ENCODE peak calls at places on chromosomes 4 and X, in six cellular contexts. One of them, this sample, is unnamed.

GRCh38 chrX:149504226-149504914 is 736 bp downstream of the IDS start:
- DNase-seq in HCT116: no peak
- DNase-seq in OCI-LY7: peak; percentile 85
- DNase-seq in ovary: peak; percentile 38
- DNase-seq in stomach: no peak
- DNase-seq in body of pancreas: no peak
- DNase-seq in this sample: peak; percentile 20

GRCh38 chr4:97073194-97073593 is 1070.1 kb downstream of the STPG2 start:
- DNase-seq in HCT116: no peak
- DNase-seq in OCI-LY7: no peak
- DNase-seq in ovary: no peak
- DNase-seq in stomach: no peak
- DNase-seq in body of pancreas: no peak
- DNase-seq in this sample: no peak

GRCh38 chr4:65046496-65047101 is 623.7 kb downstream of the EPHA5 start:
- DNase-seq in HCT116: no peak
- DNase-seq in OCI-LY7: no peak
- DNase-seq in ovary: no peak
- DNase-seq in stomach: no peak
- DNase-seq in body of pancreas: peak; percentile 5
- DNase-seq in this sample: peak; percentile 16

GRCh38 chrX:86946569-86946968 is 571.0 kb upstream of the KLHL4 start:
- DNase-seq in HCT116: no peak
- DNase-seq in OCI-LY7: peak; percentile 33
- DNase-seq in ovary: no peak
- DNase-seq in stomach: no peak
- DNase-seq in body of pancreas: peak; percentile 14
- DNase-seq in this sample: peak; percentile 65

GRCh38 chrX:72372735-72373134 is 67.0 kb upstream of the CITED1 start:
- DNase-seq in HCT116: no peak
- DNase-seq in OCI-LY7: no peak
- DNase-seq in ovary: no peak
- DNase-seq in stomach: no peak
- DNase-seq in body of pancreas: no peak
- DNase-seq in this sample: no peak

GRCh38 chr4:83490876-83491450 is 6.1 kb upstream of the ABRAXAS1 start:
- DNase-seq in HCT116: peak; percentile 42
- DNase-seq in OCI-LY7: peak; percentile 54
- DNase-seq in ovary: no peak
- DNase-seq in stomach: no peak
- DNase-seq in body of pancreas: no peak
- DNase-seq in this sample: peak; percentile 57

GRCh38 chr4:85370400-85371032 is 104.4 kb upstream of the ARHGAP24 start:
- DNase-seq in HCT116: peak; percentile 21
- DNase-seq in OCI-LY7: peak; percentile 64
- DNase-seq in ovary: no peak
- DNase-seq in stomach: peak; percentile 28
- DNase-seq in body of pancreas: peak; percentile 54
- DNase-seq in this sample: peak; percentile 29

GRCh38 chrX:45743081-45743533 is 542.4 kb upstream of the DIPK2B start:
- DNase-seq in HCT116: peak; percentile 76
- DNase-seq in OCI-LY7: no peak
- DNase-seq in ovary: no peak
- DNase-seq in stomach: no peak
- DNase-seq in body of pancreas: no peak
- DNase-seq in this sample: no peak

GRCh38 chr4:101169044-101170014 is 178.0 kb downstream of the PPP3CA start:
- DNase-seq in HCT116: peak; percentile 84
- DNase-seq in OCI-LY7: peak; percentile 73
- DNase-seq in ovary: peak; percentile 52
- DNase-seq in stomach: peak; percentile 53
- DNase-seq in body of pancreas: peak; percentile 76
- DNase-seq in this sample: peak; percentile 76

GRCh38 chr4:119659576-119659975 is 31.0 kb upstream of the PDE5A start:
- DNase-seq in HCT116: no peak
- DNase-seq in OCI-LY7: no peak
- DNase-seq in ovary: no peak
- DNase-seq in stomach: no peak
- DNase-seq in body of pancreas: no peak
- DNase-seq in this sample: peak; percentile 73

GRCh38 chrX:131235768-131236167 is 53.3 kb downstream of the IGSF1 start:
- DNase-seq in HCT116: no peak
- DNase-seq in OCI-LY7: no peak
- DNase-seq in ovary: no peak
- DNase-seq in stomach: no peak
- DNase-seq in body of pancreas: no peak
- DNase-seq in this sample: no peak

GRCh38 chr4:183636488-183636887 is 22.5 kb downstream of the RWDD4 start:
- DNase-seq in HCT116: no peak
- DNase-seq in OCI-LY7: no peak
- DNase-seq in ovary: peak; percentile 16
- DNase-seq in stomach: no peak
- DNase-seq in body of pancreas: peak; percentile 39
- DNase-seq in this sample: no peak

GRCh38 chr4:89296871-89297270 is 10.7 kb downstream of the GPRIN3 start:
- DNase-seq in HCT116: no peak
- DNase-seq in OCI-LY7: no peak
- DNase-seq in ovary: no peak
- DNase-seq in stomach: no peak
- DNase-seq in body of pancreas: no peak
- DNase-seq in this sample: no peak

GRCh38 chr4:2275546-2276251 is 13.8 kb upstream of the MXD4 start:
- DNase-seq in HCT116: no peak
- DNase-seq in OCI-LY7: no peak
- DNase-seq in ovary: no peak
- DNase-seq in stomach: no peak
- DNase-seq in body of pancreas: no peak
- DNase-seq in this sample: no peak

GRCh38 chrX:69093960-69094935 is 71.0 kb downstream of the PJA1 start:
- DNase-seq in HCT116: peak; percentile 21
- DNase-seq in OCI-LY7: peak; percentile 52
- DNase-seq in ovary: peak; percentile 59
- DNase-seq in stomach: peak; percentile 48
- DNase-seq in body of pancreas: peak; percentile 67
- DNase-seq in this sample: peak; percentile 67

GRCh38 chr4:150119492-150119891 is 41.2 kb downstream of the DCLK2 start:
- DNase-seq in HCT116: no peak
- DNase-seq in OCI-LY7: no peak
- DNase-seq in ovary: no peak
- DNase-seq in stomach: no peak
- DNase-seq in body of pancreas: no peak
- DNase-seq in this sample: no peak

GRCh38 chr4:174334628-174335027 is 50.9 kb downstream of the CEP44 start:
- DNase-seq in HCT116: no peak
- DNase-seq in OCI-LY7: no peak
- DNase-seq in ovary: no peak
- DNase-seq in stomach: no peak
- DNase-seq in body of pancreas: no peak
- DNase-seq in this sample: no peak

GRCh38 chrX:45900751-45901150 is 644.5 kb downstream of the ZNF674 start:
- DNase-seq in HCT116: no peak
- DNase-seq in OCI-LY7: no peak
- DNase-seq in ovary: no peak
- DNase-seq in stomach: no peak
- DNase-seq in body of pancreas: no peak
- DNase-seq in this sample: peak; percentile 35

DNA sequence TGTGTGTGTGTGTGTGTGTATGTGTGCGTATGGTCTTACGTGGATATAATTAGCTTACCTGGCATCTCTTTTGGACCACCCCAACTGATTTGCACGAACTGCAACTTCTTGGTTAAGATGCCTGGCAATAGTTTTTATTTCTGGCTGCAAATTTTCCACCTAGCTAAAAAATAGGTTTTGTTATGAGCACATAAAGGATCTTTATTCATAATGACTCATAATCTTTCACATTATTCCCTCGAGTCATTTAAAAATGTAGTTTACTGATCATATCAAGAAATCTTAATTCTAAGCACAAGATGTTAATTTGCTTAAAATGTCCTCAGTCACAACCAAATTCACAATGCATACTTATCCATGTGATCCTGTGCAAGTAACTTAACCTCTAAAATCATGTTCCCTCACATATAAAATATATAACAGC is 1.5 kb downstream of the COX18 start:
- DNase-seq in HCT116: no peak
- DNase-seq in OCI-LY7: peak; percentile 41
- DNase-seq in ovary: no peak
- DNase-seq in stomach: no peak
- DNase-seq in body of pancreas: no peak
- DNase-seq in this sample: peak; percentile 6
- H3K4me1 ChIP-seq in HCT116: peaks cover 4% of the 10 kb centered on the region
- H3K4me1 ChIP-seq in OCI-LY7: peaks cover 15% of the 10 kb centered on the region
- H3K4me1 ChIP-seq in ovary: peaks cover 2% of the 10 kb centered on the region
- H3K4me1 ChIP-seq in stomach: peaks cover 42% of the 10 kb centered on the region
- H3K4me1 ChIP-seq in body of pancreas: peaks cover 22% of the 10 kb centered on the region
- H3K4me1 ChIP-seq in this sample: peaks cover 5% of the 10 kb centered on the region

GRCh38 chr4:190020790-190021717 is 6.0 kb downstream of the FRG2 start:
- DNase-seq in HCT116: no peak
- DNase-seq in OCI-LY7: no peak
- DNase-seq in ovary: no peak
- DNase-seq in stomach: peak; percentile 51
- DNase-seq in body of pancreas: peak; percentile 80
- DNase-seq in this sample: peak; percentile 73
- H3K4me3 ChIP-seq in HCT116: no peak overlapping the region
- H3K4me3 ChIP-seq in OCI-LY7: no peak overlapping the region
- H3K4me3 ChIP-seq in ovary: no peak overlapping the region
- H3K4me3 ChIP-seq in stomach: peak overlapping the region; percentile 30
- H3K4me3 ChIP-seq in body of pancreas: no peak overlapping the region
- H3K4me3 ChIP-seq in this sample: peak overlapping the region; percentile 16

GRCh38 chr4:27986476-27986875 is 1125.8 kb downstream of the STIM2 start:
- DNase-seq in HCT116: no peak
- DNase-seq in OCI-LY7: no peak
- DNase-seq in ovary: no peak
- DNase-seq in stomach: no peak
- DNase-seq in body of pancreas: no peak
- DNase-seq in this sample: no peak

GRCh38 chr4:27985522-27985921 is 1124.9 kb downstream of the STIM2 start:
- DNase-seq in HCT116: no peak
- DNase-seq in OCI-LY7: no peak
- DNase-seq in ovary: no peak
- DNase-seq in stomach: no peak
- DNase-seq in body of pancreas: no peak
- DNase-seq in this sample: no peak
- H3K36me3 ChIP-seq in HCT116: no peaks in the 10 kb centered on the region
- H3K36me3 ChIP-seq in OCI-LY7: no peaks in the 10 kb centered on the region
- H3K36me3 ChIP-seq in ovary: no peaks in the 10 kb centered on the region
- H3K36me3 ChIP-seq in stomach: no peaks in the 10 kb centered on the region
- H3K36me3 ChIP-seq in body of pancreas: no peaks in the 10 kb centered on the region
- H3K36me3 ChIP-seq in this sample: no peaks in the 10 kb centered on the region

GRCh38 chr4:1246111-1246881 is 2.6 kb downstream of the CTBP1 start:
- DNase-seq in HCT116: no peak
- DNase-seq in OCI-LY7: peak; percentile 56
- DNase-seq in ovary: peak; percentile 19
- DNase-seq in stomach: no peak
- DNase-seq in body of pancreas: peak; percentile 83
- DNase-seq in this sample: no peak
- H3K4me1 ChIP-seq in HCT116: peaks cover 16% of the 10 kb centered on the region
- H3K4me1 ChIP-seq in OCI-LY7: peaks cover 28% of the 10 kb centered on the region
- H3K4me1 ChIP-seq in ovary: peaks cover 45% of the 10 kb centered on the region
- H3K4me1 ChIP-seq in stomach: peaks cover 80% of the 10 kb centered on the region
- H3K4me1 ChIP-seq in body of pancreas: peaks cover 78% of the 10 kb centered on the region
- H3K4me1 ChIP-seq in this sample: peaks cover 13% of the 10 kb centered on the region

GRCh38 chr4:178090640-178091411 is 648.6 kb upstream of the AGA start:
- DNase-seq in HCT116: no peak
- DNase-seq in OCI-LY7: no peak
- DNase-seq in ovary: no peak
- DNase-seq in stomach: no peak
- DNase-seq in body of pancreas: no peak
- DNase-seq in this sample: no peak
- H3K4me3 ChIP-seq in HCT116: no peak overlapping the region
- H3K4me3 ChIP-seq in OCI-LY7: no peak overlapping the region
- H3K4me3 ChIP-seq in ovary: no peak overlapping the region
- H3K4me3 ChIP-seq in stomach: no peak overlapping the region
- H3K4me3 ChIP-seq in body of pancreas: no peak overlapping the region
- H3K4me3 ChIP-seq in this sample: no peak overlapping the region

DNA sequence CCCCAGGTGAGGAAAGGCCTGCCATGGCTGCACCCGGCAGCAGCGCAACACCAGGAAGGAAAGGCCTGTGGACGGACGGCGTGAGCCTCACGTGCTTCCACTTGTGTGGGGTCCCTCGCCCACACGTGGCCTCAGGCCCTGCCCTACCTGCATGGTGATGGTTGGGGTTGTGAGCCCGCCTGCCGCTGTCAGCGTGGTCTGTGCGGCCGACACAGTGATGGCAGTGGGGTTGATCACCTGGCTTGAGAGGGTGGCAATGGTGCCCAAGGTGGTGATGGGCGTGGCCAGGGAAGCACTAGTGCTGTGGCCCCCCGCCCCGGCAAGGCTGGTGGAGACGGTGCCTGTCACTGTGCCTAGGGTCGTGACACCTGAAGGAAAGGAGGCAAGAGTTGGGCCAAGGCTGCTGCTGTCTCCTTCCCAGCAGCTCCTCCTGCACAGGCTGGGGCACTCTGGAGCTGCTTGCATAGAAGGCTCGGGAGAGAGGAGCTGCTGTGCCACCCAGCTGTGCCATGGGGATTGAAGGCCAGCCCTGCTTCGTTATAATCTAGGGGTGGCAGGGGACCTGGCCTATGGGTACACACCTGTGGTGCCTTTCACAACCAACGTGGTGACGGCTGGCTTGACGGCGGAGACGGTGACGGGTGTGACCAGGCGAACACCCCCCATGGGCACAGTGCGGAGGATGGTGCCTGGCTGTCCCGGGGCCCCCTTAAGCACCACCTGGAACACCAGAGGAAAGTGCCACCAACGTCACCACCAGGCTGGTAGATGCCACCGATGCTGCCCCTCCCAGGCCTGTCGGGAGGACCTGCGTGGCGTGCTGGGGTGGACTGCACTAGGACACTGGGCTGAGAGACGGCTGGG is 11.8 kb upstream of the RENBP start:
- DNase-seq in HCT116: no peak
- DNase-seq in OCI-LY7: no peak
- DNase-seq in ovary: no peak
- DNase-seq in stomach: no peak
- DNase-seq in body of pancreas: no peak
- DNase-seq in this sample: no peak
- H3K36me3 ChIP-seq in HCT116: peaks cover 3% of the 10 kb centered on the region
- H3K36me3 ChIP-seq in OCI-LY7: peaks cover 99% of the 10 kb centered on the region
- H3K36me3 ChIP-seq in ovary: no peaks in the 10 kb centered on the region
- H3K36me3 ChIP-seq in stomach: peaks cover 100% of the 10 kb centered on the region
- H3K36me3 ChIP-seq in body of pancreas: peaks cover 9% of the 10 kb centered on the region
- H3K36me3 ChIP-seq in this sample: peaks cover 100% of the 10 kb centered on the region